ENCODE peak calls at places on chromosomes 5 and 9, in six cellular contexts. D is neuronal stem cell, M is HCT116, X is fibroblast of lung, S is neural progenitor cell, O is mesenchymal stem cell. Q is an unnamed sample. For H3K4me1 and H3K9me3, the result is how much of the 10 kb centered on the place peaks cover.

GRCh38 chr5:134813407-134813806 is 32.4 kb upstream of the C5orf24 start:
- DNase-seq in D (no peak), M (no peak), X (no peak), S (no peak), O (no peak), Q (no peak)

GRCh38 chr9:126862461-126862830 is 2.0 kb downstream of the ZBTB34 start:
- DNase-seq in D (no peak), M (no peak), X (no peak), S (no peak), O (no peak), Q (no peak)

GRCh38 chr5:157204765-157205164 is 24.1 kb downstream of the ITK start:
- DNase-seq in D (no peak), M (no peak), X (no peak), S (no peak), O (no peak), Q (no peak)

GRCh38 chr9:15642369-15642962 is 89.6 kb downstream of the CCDC171 start:
- DNase-seq in D (no peak), M (peak), X (peak), S (peak), O (peak), Q (no peak)

GRCh38 chr5:50807661-50808060 is 141.2 kb downstream of the PARP8 start:
- DNase-seq in D (no peak), M (no peak), X (peak), S (no peak), O (peak), Q (no peak)

GRCh38 chr9:89477811-89478583 is 19.9 kb downstream of the SEMA4D start:
- DNase-seq in D (no peak), M (no peak), X (peak), S (no peak), O (peak), Q (no peak)

GRCh38 chr9:89975586-89975985 is 370.8 kb downstream of the GADD45G start:
- DNase-seq in D (no peak), M (no peak), X (no peak), S (no peak), O (no peak), Q (no peak)

GRCh38 chr5:146248536-146248935 is 45.1 kb downstream of the RBM27 start:
- DNase-seq in D (no peak), M (no peak), X (no peak), S (no peak), O (no peak), Q (no peak)

GRCh38 chr9:98380065-98380681 is 124.7 kb upstream of the TBC1D2 start:
- DNase-seq in D (no peak), M (no peak), X (peak), S (peak), O (peak), Q (no peak)

GRCh38 chr5:145718956-145719355 is 116.2 kb downstream of the PRELID2 start:
- DNase-seq in D (no peak), M (peak), X (peak), S (peak), O (peak), Q (no peak)

GRCh38 chr5:54616031-54616430 is 98.5 kb downstream of the SNX18 start:
- DNase-seq in D (no peak), M (no peak), X (peak), S (no peak), O (peak), Q (peak)

GRCh38 chr9:120892748-120893584 is 16.0 kb upstream of the PHF19 start:
- DNase-seq in D (no peak), M (no peak), X (peak), S (no peak), O (peak), Q (no peak)

GRCh38 chr9:69817202-69817601 is 3.4 kb upstream of the CFAP95 start:
- DNase-seq in D (no peak), M (no peak), X (no peak), S (no peak), O (no peak), Q (no peak)

GRCh38 chr9:69824497-69825252 is 4.1 kb downstream of the CFAP95 start:
- DNase-seq in D (no peak), M (no peak), X (no peak), S (no peak), O (no peak), Q (no peak)

GRCh38 chr9:69818946-69819345 is 1.7 kb upstream of the CFAP95 start:
- DNase-seq in D (no peak), M (no peak), X (peak), S (no peak), O (peak), Q (no peak)

GRCh38 chr9:69822091-69822750 is 1.6 kb downstream of the CFAP95 start:
- DNase-seq in D (no peak), M (no peak), X (peak), S (peak), O (peak), Q (no peak)

DNA sequence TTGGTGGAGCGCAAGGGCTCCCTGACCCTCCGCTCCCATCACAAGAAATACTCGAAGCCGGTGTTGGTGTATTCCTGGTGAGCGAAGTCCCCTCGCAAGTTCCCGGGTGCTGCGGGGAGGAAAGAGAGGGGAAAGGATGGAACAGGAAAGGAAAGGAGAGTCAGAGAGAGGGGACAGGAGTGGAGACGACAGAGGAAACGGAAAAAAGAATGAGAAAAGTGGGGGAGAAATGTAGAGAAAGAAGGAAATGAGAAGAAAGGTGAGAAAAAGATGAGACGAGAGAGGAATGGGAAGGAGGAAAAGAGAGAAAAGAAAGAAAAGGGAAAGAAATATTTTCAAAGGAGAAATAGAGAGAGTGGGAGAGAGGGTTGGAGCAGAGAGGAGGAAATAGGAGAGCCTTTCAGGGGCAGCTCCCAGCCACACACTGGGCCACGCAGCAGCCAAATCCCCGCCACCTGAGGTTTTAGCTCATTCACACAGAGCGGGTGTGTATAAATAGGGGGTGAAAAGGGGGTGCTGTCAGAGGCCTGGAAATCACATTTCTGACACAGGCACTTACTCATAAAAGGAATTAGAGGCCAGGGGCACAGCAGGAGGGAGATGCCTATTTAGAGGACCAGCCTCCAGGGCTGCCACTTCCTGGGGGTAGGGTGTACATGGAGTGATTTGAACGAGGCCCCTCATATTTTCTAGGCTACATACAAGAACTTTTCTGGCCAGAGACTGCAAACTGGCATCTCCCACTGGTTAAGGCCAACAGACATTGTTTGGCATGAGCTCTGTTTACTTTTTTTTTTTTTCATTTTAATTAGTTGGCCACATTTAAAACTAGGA is 555 bp downstream of the CFAP95 start:
- DNase-seq in D (no peak), M (no peak), X (no peak), S (peak), O (no peak), Q (no peak)
- H3K4me3 ChIP-seq in D (peak), M (no peak), X (peak), S (peak), O (no peak), Q (no peak)

DNA sequence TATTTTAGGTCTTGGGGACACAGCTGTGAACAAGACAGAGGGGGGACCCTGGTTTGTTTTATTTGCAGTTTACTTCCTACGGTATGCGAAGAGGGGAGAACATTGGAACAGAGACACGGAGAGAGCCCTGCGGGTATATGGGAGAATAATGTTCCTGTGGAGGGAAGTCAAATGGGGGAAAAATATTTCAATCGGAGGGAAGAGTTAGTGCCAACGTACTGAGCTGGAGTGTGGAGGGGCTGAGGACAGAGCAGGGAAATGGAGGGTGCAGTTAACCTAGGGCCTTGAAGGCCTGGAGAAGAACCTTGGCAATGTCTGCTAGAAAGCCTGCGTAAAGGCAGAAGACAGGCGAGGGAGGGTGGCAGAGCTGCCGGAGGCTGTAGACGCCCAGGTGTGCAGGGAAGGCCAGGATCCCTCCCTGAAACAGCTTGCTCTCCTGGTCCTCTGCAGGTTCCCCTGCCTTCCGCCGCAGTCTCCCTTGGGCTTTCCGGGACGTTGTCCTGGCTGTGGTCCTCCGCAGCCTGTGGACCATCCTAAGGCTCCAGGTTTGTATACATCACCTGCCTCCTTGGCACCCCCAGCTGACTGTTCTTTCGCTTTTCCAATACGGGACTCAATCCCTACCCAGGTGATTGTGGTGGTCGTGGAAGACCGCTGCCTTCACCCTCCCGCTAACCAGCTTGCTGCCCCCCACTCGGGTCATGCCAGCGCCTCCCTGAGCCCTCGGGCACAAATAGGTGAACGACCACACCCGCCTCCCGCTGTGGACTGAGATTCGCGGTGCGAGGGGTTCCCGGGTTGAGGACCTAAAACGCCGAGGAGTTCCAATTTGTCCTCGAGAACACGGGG is 1.9 kb upstream of the RACK1 start:
- DNase-seq in D (no peak), M (no peak), X (no peak), S (peak), O (no peak), Q (peak)
- H3K4me1 ChIP-seq in D (under half), M (under half), X (under half), S (under half), O (under half), Q (under half)

GRCh38 chr9:135103001-135103446 is 15.6 kb downstream of the OLFM1 start:
- DNase-seq in D (no peak), M (no peak), X (no peak), S (no peak), O (no peak), Q (no peak)

GRCh38 chr9:135105211-135105745 is 17.8 kb downstream of the OLFM1 start:
- DNase-seq in D (no peak), M (no peak), X (no peak), S (no peak), O (no peak), Q (no peak)

GRCh38 chr9:135103931-135104639 is 16.6 kb downstream of the OLFM1 start:
- DNase-seq in D (no peak), M (no peak), X (no peak), S (no peak), O (no peak), Q (no peak)

GRCh38 chr9:135105938-135106491 is 18.5 kb downstream of the OLFM1 start:
- DNase-seq in D (no peak), M (no peak), X (no peak), S (peak), O (no peak), Q (no peak)

GRCh38 chr9:135104761-135105160 is 17.3 kb downstream of the OLFM1 start:
- DNase-seq in D (no peak), M (no peak), X (no peak), S (no peak), O (no peak), Q (no peak)
- H3K9me3 ChIP-seq in D (under half), M (under half), X (under half), S (under half), O (under half), Q (under half)

DNA sequence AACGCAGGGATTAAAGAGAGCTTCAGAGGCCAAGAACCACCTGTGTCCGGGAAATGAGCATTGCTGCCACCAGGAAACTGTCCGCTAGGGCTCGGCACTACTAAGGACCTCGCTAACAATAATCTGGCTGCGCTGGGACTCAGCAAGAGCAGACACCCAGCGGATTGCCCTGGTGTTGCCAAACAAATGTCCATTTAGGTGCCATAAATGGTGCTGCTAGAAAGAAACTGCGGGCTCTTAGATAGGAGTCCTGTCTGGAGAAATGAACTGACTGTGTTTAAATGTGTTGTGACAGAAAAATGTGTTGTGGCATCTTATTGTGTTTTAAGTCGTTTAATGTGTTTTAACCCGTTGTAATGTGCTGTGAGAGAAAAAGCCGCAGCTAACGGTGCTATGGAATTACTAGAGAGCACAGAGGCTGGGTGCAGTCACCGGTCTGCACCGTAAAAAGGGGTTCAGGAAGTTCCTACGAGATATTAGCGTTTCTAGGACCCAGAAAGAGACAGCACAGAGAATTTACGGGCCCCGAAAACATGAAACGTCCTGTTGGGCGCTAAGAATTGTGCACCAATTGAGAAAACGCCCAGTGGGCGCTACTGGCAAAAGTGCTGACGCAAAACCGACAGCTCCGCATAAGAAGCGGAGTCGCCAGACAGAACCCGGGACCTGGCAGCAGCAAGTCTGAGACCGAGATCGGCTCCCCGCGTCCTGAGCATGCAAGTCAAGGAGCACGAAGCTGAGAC is 90.6 kb downstream of the ANXA2R start:
- DNase-seq in D (no peak), M (no peak), X (peak), S (no peak), O (no peak), Q (peak)
- H3K4me3 ChIP-seq in D (no peak), M (no peak), X (peak), S (no peak), O (no peak), Q (peak)

Q was measured in aorta.